ENCODE peak calls at places on chromosome 14, in eight cellular contexts. V is astrocyte, S is fibroblast of lung, L is esophagus muscularis mucosa, D is heart right ventricle, A is WERI-Rb-1, K is HFF-Myc, W is pancreas. I is an unnamed sample.

GRCh38 chr14:23366163-23366921 is 1.4 kb upstream of the EFS start:
- DNase-seq in V (peak; percentile 68), S (peak; percentile 81), L (no peak), D (peak; percentile 79), A (peak; percentile 96), K (peak; percentile 38), W (no peak), I (no peak)

GRCh38 chr14:65599375-65599774 is 186.8 kb downstream of the FUT8 start:
- DNase-seq in V (peak; percentile 63), S (no peak), L (no peak), D (no peak), A (no peak), K (no peak), W (no peak), I (no peak)

GRCh38 chr14:82449926-82450325 is 916.3 kb upstream of the SEL1L start:
- DNase-seq in V (no peak), S (no peak), L (no peak), D (no peak), A (no peak), K (no peak), W (no peak), I (no peak)

GRCh38 chr14:101861464-101861863 is 100.0 kb downstream of the PPP2R5C start:
- DNase-seq in V (no peak), S (peak; percentile 20), L (no peak), D (no peak), A (no peak), K (no peak), W (no peak), I (no peak)

GRCh38 chr14:33509927-33510535 is 440.8 kb downstream of the EGLN3 start:
- DNase-seq in V (peak; percentile 93), S (peak; percentile 64), L (no peak), D (no peak), A (no peak), K (no peak), W (no peak), I (no peak)

GRCh38 chr14:20247651-20248246 is 8.7 kb downstream of the OR11H4 start:
- DNase-seq in V (no peak), S (no peak), L (peak; percentile 42), D (no peak), A (no peak), K (no peak), W (peak; percentile 2), I (no peak)

GRCh38 chr14:55701638-55702037 is 121.6 kb downstream of the KTN1 start:
- DNase-seq in V (peak; percentile 82), S (peak; percentile 5), L (peak; percentile 26), D (no peak), A (no peak), K (no peak), W (no peak), I (no peak)

GRCh38 chr14:23694085-23694975 is 58.2 kb downstream of the DHRS2 start:
- DNase-seq in V (no peak), S (peak; percentile 51), L (no peak), D (no peak), A (peak; percentile 74), K (no peak), W (no peak), I (no peak)

GRCh38 chr14:94011795-94012194 is 14.3 kb upstream of the OTUB2 start:
- DNase-seq in V (peak; percentile 36), S (no peak), L (no peak), D (no peak), A (no peak), K (no peak), W (no peak), I (no peak)

GRCh38 chr14:24435998-24436354 is 6.2 kb downstream of the KHNYN start:
- DNase-seq in V (no peak), S (no peak), L (no peak), D (no peak), A (no peak), K (no peak), W (no peak), I (no peak)

GRCh38 chr14:78519863-78520262 is 349.7 kb downstream of the NRXN3 start:
- DNase-seq in V (peak; percentile 7), S (peak; percentile 6), L (peak; percentile 7), D (no peak), A (no peak), K (peak; percentile 10), W (no peak), I (no peak)

GRCh38 chr14:81423504-81423903 is 23.4 kb upstream of the STON2 start:
- DNase-seq in V (no peak), S (no peak), L (no peak), D (peak; percentile 32), A (no peak), K (no peak), W (no peak), I (no peak)

GRCh38 chr14:93926873-93927571 is at the start of gene FAM181A:
- DNase-seq in V (no peak), S (no peak), L (no peak), D (no peak), A (no peak), K (no peak), W (no peak), I (no peak)

GRCh38 chr14:21097616-21098133 is 780 bp downstream of the ZNF219 start:
- DNase-seq in V (no peak), S (no peak), L (no peak), D (peak; percentile 39), A (peak; percentile 44), K (no peak), W (peak; percentile 36), I (no peak)

GRCh38 chr14:88384653-88385205 is 728 bp upstream of the SPATA7 start:
- DNase-seq in V (no peak), S (no peak), L (no peak), D (no peak), A (no peak), K (no peak), W (no peak), I (no peak)

GRCh38 chr14:22613091-22613695 is 15.1 kb downstream of the ABHD4 start:
- DNase-seq in V (no peak), S (no peak), L (no peak), D (no peak), A (no peak), K (no peak), W (no peak), I (no peak)

GRCh38 chr14:95895720-95896119 is 19.1 kb downstream of the TUNAR start:
- DNase-seq in V (no peak), S (no peak), L (no peak), D (no peak), A (peak; percentile 75), K (no peak), W (no peak), I (no peak)
- TF ChIP-seq CTCF in V (peak; percentile 13), S (no peak), L (no peak), D (no peak), A (peak; percentile 81), K (no peak), W (no peak), I (peak; percentile 17)

DNA sequence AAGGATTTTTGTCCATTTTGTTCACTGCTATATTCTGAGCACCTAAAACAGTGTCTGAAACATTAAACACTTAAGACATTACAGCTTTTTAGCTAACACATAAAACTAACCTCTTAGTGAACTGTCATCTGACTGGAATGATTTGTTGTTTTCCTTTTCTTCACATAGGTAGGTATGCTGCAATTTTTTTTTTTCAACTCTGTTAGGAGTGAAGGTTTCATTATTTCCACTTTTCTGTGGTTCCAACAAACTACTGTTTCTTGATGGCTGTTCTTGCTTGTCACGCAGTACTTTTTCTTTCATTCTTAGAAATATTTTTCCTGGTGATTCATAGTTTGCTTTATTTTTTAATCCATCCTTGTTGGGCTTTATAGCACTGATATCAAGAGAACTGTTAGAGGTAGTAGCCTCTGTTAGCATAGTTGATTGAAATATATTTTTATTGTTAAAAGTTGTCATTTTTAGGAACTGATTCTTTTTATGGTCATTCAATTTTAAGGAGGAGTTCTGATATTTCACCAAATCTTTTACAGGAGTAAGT is 6.3 kb downstream of the MIS18BP1 start:
- DNase-seq in V (peak; percentile 7), S (no peak), L (no peak), D (no peak), A (no peak), K (no peak), W (no peak), I (no peak)
- H3K4me3 ChIP-seq in V (no peak overlapping the region), S (no peak overlapping the region), L (no peak overlapping the region), D (no peak overlapping the region), A (no peak overlapping the region), K (no peak overlapping the region), W (no peak overlapping the region), I (no peak overlapping the region)

DNA sequence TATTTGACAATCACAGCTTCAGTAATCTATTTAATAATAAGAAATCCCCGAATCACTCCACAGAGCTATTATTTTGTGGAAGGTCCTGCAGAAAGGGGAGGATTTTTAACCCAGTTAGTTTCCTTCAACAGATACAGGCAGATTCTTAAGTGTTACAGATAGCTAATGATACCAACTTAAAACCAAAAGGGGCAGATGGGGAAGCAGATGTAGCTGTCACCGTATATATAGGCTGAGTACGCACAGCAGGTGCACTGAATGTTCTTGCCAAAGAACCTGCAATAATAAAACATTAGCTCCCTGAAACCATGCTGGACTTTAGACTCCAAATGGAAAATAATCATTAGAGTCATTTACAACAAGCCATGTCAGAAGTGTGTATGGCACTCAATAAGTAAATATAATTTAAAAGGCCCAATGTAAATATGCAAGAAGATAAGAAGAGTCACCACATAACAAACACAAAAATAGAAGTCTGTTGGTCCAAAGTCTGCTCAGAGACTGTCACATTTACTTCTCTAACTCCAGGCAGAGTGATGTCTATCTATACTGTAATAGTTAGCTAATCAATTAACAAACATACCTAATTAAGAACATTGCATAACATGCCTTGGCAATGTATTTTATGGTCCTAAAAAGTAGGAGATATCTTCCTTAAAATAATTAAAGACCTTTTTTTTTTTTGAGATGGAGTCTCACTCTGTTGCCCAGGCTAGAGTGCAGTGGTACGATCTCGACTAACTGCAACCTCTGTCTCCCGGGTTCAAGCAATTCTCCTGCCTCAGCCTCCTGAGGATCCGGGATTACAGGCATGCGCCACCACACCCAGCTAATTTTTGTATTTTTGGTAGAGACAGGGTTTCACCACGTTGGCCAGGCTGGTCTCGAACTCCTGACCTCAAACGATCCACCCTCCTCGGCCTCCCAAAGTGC is 78.8 kb downstream of the SEC23A start:
- DNase-seq in V (no peak), S (no peak), L (no peak), D (no peak), A (no peak), K (no peak), W (no peak), I (no peak)
- TF ChIP-seq CTCF in V (no peak), S (no peak), L (no peak), D (no peak), A (no peak), K (no peak), W (no peak), I (no peak)

GRCh38 chr14:105196228-105196960 is 15.3 kb upstream of the NUDT14 start:
- DNase-seq in V (no peak), S (no peak), L (no peak), D (peak; percentile 74), A (no peak), K (no peak), W (no peak), I (no peak)
- H3K4me3 ChIP-seq in V (no peak overlapping the region), S (no peak overlapping the region), L (peak overlapping the region; percentile 33), D (peak overlapping the region; percentile 22), A (no peak overlapping the region), K (no peak overlapping the region), W (peak overlapping the region; percentile 10), I (no peak overlapping the region)

DNA sequence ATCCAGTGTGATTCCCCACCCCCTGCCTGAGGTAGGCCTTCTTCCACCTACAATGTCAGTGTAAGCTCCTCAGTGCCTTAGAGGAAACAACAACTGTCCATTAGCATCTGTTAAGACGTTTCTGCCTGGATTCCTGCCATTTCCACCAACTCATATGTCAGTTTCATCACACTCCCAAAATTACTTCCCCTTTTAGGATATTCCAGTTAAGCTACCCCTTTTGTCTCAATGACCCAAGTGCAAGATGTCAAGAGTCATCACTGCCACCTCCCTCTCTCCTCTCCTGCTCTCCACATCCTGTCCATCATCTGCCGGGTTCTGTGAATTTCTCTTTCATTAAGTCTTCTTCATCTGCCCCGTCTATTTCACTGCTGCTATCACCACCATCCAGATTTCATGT is 189.4 kb downstream of the DPF3 start:
- DNase-seq in V (no peak), S (no peak), L (no peak), D (no peak), A (no peak), K (no peak), W (no peak), I (no peak)
- TF ChIP-seq CTCF in V (no peak), S (no peak), L (no peak), D (no peak), A (no peak), K (no peak), W (no peak), I (no peak)